ENCODE peak calls at places on chromosome X, in six cellular contexts. V, K, S, J, I and W are unnamed samples.

GRCh38 chrX:9638871-9639270 is 126.8 kb downstream of the GPR143 start:
- ATAC-seq in V (no peak), K (no peak), S (no peak), J (peak; percentile 78), I (no peak), W (no peak)

GRCh38 chrX:108224218-108224617 is 132.6 kb downstream of the ATG4A start:
- ATAC-seq in V (no peak), K (no peak), S (no peak), J (no peak), I (no peak), W (no peak)

GRCh38 chrX:20547649-20548051 is 280.9 kb upstream of the RPS6KA3 start:
- ATAC-seq in V (no peak), K (peak; percentile 88), S (no peak), J (peak; percentile 50), I (peak; percentile 50), W (peak; percentile 46)

GRCh38 chrX:106611323-106611681 is 476 bp upstream of the RADX start:
- ATAC-seq in V (no peak), K (no peak), S (no peak), J (peak; percentile 4), I (no peak), W (no peak)

GRCh38 chrX:118496763-118497079 is 1.1 kb downstream of the DOCK11 start:
- ATAC-seq in V (peak; percentile 7), K (peak; percentile 23), S (peak; percentile 22), J (peak; percentile 21), I (peak; percentile 21), W (no peak)

GRCh38 chrX:14963447-14964236 is 90.4 kb downstream of the MOSPD2 start:
- ATAC-seq in V (no peak), K (no peak), S (no peak), J (no peak), I (no peak), W (no peak)

GRCh38 chrX:112646651-112647050 is 33.1 kb downstream of the LHFPL1 start:
- ATAC-seq in V (no peak), K (no peak), S (no peak), J (peak; percentile 28), I (no peak), W (no peak)

GRCh38 chrX:50117477-50117876 is 83.3 kb downstream of the AKAP4 start:
- ATAC-seq in V (no peak), K (no peak), S (no peak), J (peak; percentile 58), I (no peak), W (no peak)

GRCh38 chrX:105608745-105609144 is 213.6 kb upstream of the NRK start:
- ATAC-seq in V (no peak), K (no peak), S (no peak), J (no peak), I (no peak), W (no peak)

GRCh38 chrX:151981129-151981528 is 6.7 kb upstream of the GABRE start:
- ATAC-seq in V (peak; percentile 44), K (no peak), S (no peak), J (no peak), I (peak; percentile 54), W (no peak)

GRCh38 chrX:38699603-38700110 is 101.6 kb upstream of the MID1IP1 start:
- ATAC-seq in V (no peak), K (no peak), S (no peak), J (no peak), I (no peak), W (no peak)

GRCh38 chrX:115630204-115630603 is 69.2 kb downstream of the PLS3 start:
- ATAC-seq in V (no peak), K (no peak), S (no peak), J (no peak), I (no peak), W (no peak)

GRCh38 chrX:119492463-119492862 is 24.2 kb downstream of the SLC25A5 start:
- ATAC-seq in V (no peak), K (no peak), S (no peak), J (no peak), I (no peak), W (no peak)

GRCh38 chrX:39704590-39704989 is 393.2 kb downstream of the BCOR start:
- ATAC-seq in V (no peak), K (no peak), S (no peak), J (no peak), I (no peak), W (no peak)

GRCh38 chrX:108417257-108417656 is 21.0 kb downstream of the COL4A6 start:
- ATAC-seq in V (no peak), K (no peak), S (no peak), J (peak; percentile 77), I (no peak), W (no peak)

GRCh38 chrX:119646515-119646914 is 40.3 kb upstream of the NKRF start:
- ATAC-seq in V (no peak), K (no peak), S (no peak), J (peak; percentile 57), I (no peak), W (no peak)

GRCh38 chrX:125605145-125605544 is 285.5 kb downstream of the TEX13C start:
- ATAC-seq in V (no peak), K (no peak), S (no peak), J (no peak), I (no peak), W (no peak)

GRCh38 chrX:10166248-10166716 is 9.5 kb downstream of the CLCN4 start:
- ATAC-seq in V (no peak), K (no peak), S (peak; percentile 81), J (peak; percentile 34), I (no peak), W (no peak)

GRCh38 chrX:23012162-23012561 is 12.4 kb downstream of the DDX53 start:
- ATAC-seq in V (no peak), K (no peak), S (no peak), J (no peak), I (no peak), W (no peak)

GRCh38 chrX:137405449-137406140 is 160.3 kb upstream of the ZIC3 start:
- ATAC-seq in V (no peak), K (no peak), S (no peak), J (no peak), I (no peak), W (no peak)

GRCh38 chrX:41881166-41881565 is 42.2 kb downstream of the CASK start:
- ATAC-seq in V (no peak), K (no peak), S (no peak), J (peak; percentile 64), I (no peak), W (no peak)

GRCh38 chrX:114181195-114181594 is 402.7 kb upstream of the HTR2C start:
- ATAC-seq in V (no peak), K (no peak), S (no peak), J (no peak), I (no peak), W (no peak)

GRCh38 chrX:31215277-31215815 is 143.5 kb upstream of the FTHL17 start:
- ATAC-seq in V (no peak), K (no peak), S (no peak), J (peak; percentile 62), I (no peak), W (no peak)

GRCh38 chrX:31209005-31209612 is 137.3 kb upstream of the FTHL17 start:
- ATAC-seq in V (no peak), K (no peak), S (no peak), J (no peak), I (no peak), W (no peak)

GRCh38 chrX:31217111-31217510 is 145.3 kb upstream of the FTHL17 start:
- ATAC-seq in V (no peak), K (no peak), S (no peak), J (peak; percentile 28), I (no peak), W (no peak)

GRCh38 chrX:31213941-31214340 is 142.1 kb upstream of the FTHL17 start:
- ATAC-seq in V (no peak), K (peak; percentile 55), S (peak; percentile 67), J (peak; percentile 64), I (no peak), W (no peak)

GRCh38 chrX:31212856-31213748 is 141.3 kb upstream of the FTHL17 start:
- ATAC-seq in V (no peak), K (no peak), S (no peak), J (peak; percentile 31), I (no peak), W (no peak)
- TF ChIP-seq POLR2A in V (no peak), K (no peak), S (no peak), J (no peak), I (no peak), W (no peak)

GRCh38 chrX:40746536-40746935 is 11.2 kb upstream of the MED14 start:
- ATAC-seq in V (no peak), K (no peak), S (no peak), J (no peak), I (no peak), W (no peak)
- TF ChIP-seq EP300 in V (no peak), K (no peak), S (no peak), J (no peak), I (no peak), W (no peak)

GRCh38 chrX:351736-352135 is 33.1 kb upstream of the GTPBP6 start:
- ATAC-seq in V (no peak), K (no peak), S (no peak), J (no peak), I (no peak), W (no peak)
- TF ChIP-seq POLR2A in V (no peak), K (no peak), S (no peak), J (no peak), I (no peak), W (no peak)

DNA sequence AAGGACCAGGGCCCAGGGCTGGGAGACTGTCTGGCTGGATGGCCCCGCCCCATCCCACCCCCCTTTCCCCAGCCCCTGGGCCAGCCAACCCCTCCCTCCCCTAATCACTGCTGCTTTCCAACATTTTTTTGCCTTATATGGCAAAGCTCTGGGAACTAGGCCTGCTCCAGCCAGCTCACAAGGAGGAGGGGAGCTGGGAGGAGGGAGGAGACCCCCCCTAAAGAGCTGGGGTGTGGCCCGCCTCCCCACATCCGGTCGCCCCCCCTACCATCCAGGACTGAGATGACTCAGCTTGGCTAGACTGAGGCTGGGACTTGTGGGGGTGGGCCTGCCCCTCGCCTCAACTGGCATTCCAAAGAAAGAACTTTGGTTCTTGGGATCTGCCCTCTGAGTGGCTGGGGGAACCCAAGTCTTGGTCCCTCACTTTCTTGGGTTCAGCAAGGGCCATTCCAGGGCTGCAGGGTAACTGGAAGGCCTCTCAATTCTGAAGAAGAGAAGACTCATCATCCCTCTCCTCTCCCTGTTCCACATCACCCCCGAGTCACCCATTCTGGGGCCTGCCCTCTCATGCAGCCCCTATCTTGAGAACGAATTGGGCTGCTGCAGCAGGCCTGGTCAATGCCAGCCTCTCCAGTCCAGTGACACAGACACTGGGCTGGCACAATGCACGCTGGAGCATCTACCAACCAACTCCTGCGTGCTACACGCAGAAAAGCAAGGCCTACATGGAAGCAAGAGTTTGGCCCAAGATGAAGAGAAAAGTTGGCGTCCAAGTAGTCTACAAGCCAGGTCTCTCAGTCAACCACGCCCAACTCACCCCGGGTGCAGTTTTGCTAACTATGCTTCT is 4.8 kb downstream of the FLNA start:
- ATAC-seq in V (peak; percentile 68), K (peak; percentile 32), S (peak; percentile 23), J (peak; percentile 11), I (peak; percentile 12), W (peak; percentile 60)
- TF ChIP-seq EP300 in V (no peak), K (peak; percentile 20), S (peak; percentile 71), J (no peak), I (no peak), W (no peak)